ENCODE peak calls at places on chromosomes 16 and 17, in ten cellular contexts. K is sigmoid colon, N is transverse colon, G is stomach, Q is upper lobe of left lung, O is tibial nerve, E is A549, S is SK-N-SH, V is suprapubic skin, P is GM12878. D is an unnamed sample.
A peak's percentile ranks its signal among the peaks of the same experiment; 100 is the strongest.

GRCh38 chr16:578870-579405 is 9.2 kb downstream of the PIGQ start:
- DNase-seq in K (peak; percentile 85), N (peak; percentile 79), G (peak; percentile 85), Q (peak; percentile 93), O (peak; percentile 43), E (peak; percentile 84), S (peak; percentile 77), V (no peak), P (no peak), D (peak; percentile 62)

GRCh38 chr17:65559802-65560627 is 1.4 kb downstream of the AXIN2 start:
- DNase-seq in K (no peak), N (peak; percentile 43), G (peak; percentile 30), Q (peak; percentile 88), O (no peak), E (no peak), S (peak; percentile 94), V (no peak), P (no peak), D (peak; percentile 78)

GRCh38 chr17:65401581-65401980 is 159.9 kb downstream of the AXIN2 start:
- DNase-seq in K (no peak), N (no peak), G (no peak), Q (no peak), O (no peak), E (no peak), S (no peak), V (no peak), P (no peak), D (no peak)

GRCh38 chr16:27245276-27246231 is 23.0 kb downstream of the NSMCE1 start:
- DNase-seq in K (peak; percentile 89), N (no peak), G (no peak), Q (no peak), O (no peak), E (peak; percentile 90), S (no peak), V (no peak), P (no peak), D (peak; percentile 46)

GRCh38 chr17:42872251-42872965 is 21.4 kb downstream of the AOC3 start:
- DNase-seq in K (no peak), N (no peak), G (no peak), Q (peak; percentile 59), O (no peak), E (no peak), S (no peak), V (no peak), P (no peak), D (no peak)

GRCh38 chr16:89322381-89323119 is 105.0 kb downstream of the ZNF778 start:
- DNase-seq in K (peak; percentile 88), N (no peak), G (no peak), Q (peak; percentile 67), O (no peak), E (peak; percentile 60), S (peak; percentile 72), V (peak; percentile 75), P (no peak), D (peak; percentile 61)

GRCh38 chr17:48723555-48724239 is 712 bp downstream of the PRAC2 start:
- DNase-seq in K (peak; percentile 40), N (peak; percentile 32), G (no peak), Q (peak; percentile 72), O (no peak), E (no peak), S (no peak), V (no peak), P (no peak), D (no peak)

GRCh38 chr16:1474471-1474795 is 395 bp downstream of the CLCN7 start:
- DNase-seq in K (no peak), N (no peak), G (no peak), Q (no peak), O (no peak), E (no peak), S (peak; percentile 70), V (no peak), P (no peak), D (no peak)

GRCh38 chr16:10668322-10669045 is 26.2 kb downstream of the TEKT5 start:
- DNase-seq in K (no peak), N (no peak), G (peak; percentile 33), Q (no peak), O (no peak), E (peak; percentile 54), S (peak; percentile 69), V (no peak), P (no peak), D (no peak)

GRCh38 chr17:67139784-67140665 is 95.7 kb downstream of the CACNG1 start:
- DNase-seq in K (no peak), N (no peak), G (no peak), Q (no peak), O (no peak), E (peak; percentile 31), S (no peak), V (no peak), P (no peak), D (no peak)

GRCh38 chr16:85151603-85152413 is 39.5 kb upstream of the CIBAR2 start:
- DNase-seq in K (peak; percentile 98), N (peak; percentile 65), G (peak; percentile 72), Q (no peak), O (peak; percentile 45), E (no peak), S (peak; percentile 93), V (peak; percentile 88), P (no peak), D (peak; percentile 86)

GRCh38 chr17:82880620-82881019 is 40.8 kb upstream of the ZNF750 start:
- DNase-seq in K (peak; percentile 59), N (no peak), G (no peak), Q (no peak), O (no peak), E (no peak), S (no peak), V (no peak), P (no peak), D (no peak)

GRCh38 chr17:82881292-82881823 is 41.5 kb upstream of the ZNF750 start:
- DNase-seq in K (no peak), N (no peak), G (no peak), Q (peak; percentile 81), O (no peak), E (no peak), S (no peak), V (no peak), P (no peak), D (no peak)

GRCh38 chr17:82876602-82877391 is 37.0 kb upstream of the ZNF750 start:
- DNase-seq in K (peak; percentile 96), N (peak; percentile 78), G (peak; percentile 86), Q (no peak), O (peak; percentile 64), E (no peak), S (peak; percentile 88), V (peak; percentile 87), P (no peak), D (peak; percentile 70)

GRCh38 chr17:82878545-82878944 is 38.7 kb upstream of the ZNF750 start:
- DNase-seq in K (peak; percentile 73), N (no peak), G (no peak), Q (no peak), O (peak; percentile 40), E (no peak), S (no peak), V (no peak), P (no peak), D (no peak)

GRCh38 chr17:82879241-82879640 is 39.4 kb upstream of the ZNF750 start:
- DNase-seq in K (no peak), N (no peak), G (no peak), Q (no peak), O (no peak), E (no peak), S (no peak), V (no peak), P (no peak), D (no peak)
- H3K4me1 ChIP-seq in K (peaks cover 37% of the 10 kb centered on the region), N (peaks cover 32% of the 10 kb centered on the region), G (peaks cover 98% of the 10 kb centered on the region), Q (peaks cover 95% of the 10 kb centered on the region), O (peaks cover 16% of the 10 kb centered on the region), E (no peaks in the 10 kb centered on the region), S (no peaks in the 10 kb centered on the region), V (peaks cover 80% of the 10 kb centered on the region), P (peaks cover 12% of the 10 kb centered on the region), D (peaks cover 3% of the 10 kb centered on the region)

GRCh38 chr17:58913971-58914769 is 158.5 kb downstream of the PPM1E start:
- DNase-seq in K (no peak), N (no peak), G (no peak), Q (no peak), O (no peak), E (peak; percentile 34), S (no peak), V (no peak), P (no peak), D (no peak)
- TF ChIP-seq EP300 in K (no peak), N (no peak), G (no peak), Q (no peak), O (peak; percentile 25), E (no peak), S (no peak), V (no peak), P (no peak), D (no peak)

DNA sequence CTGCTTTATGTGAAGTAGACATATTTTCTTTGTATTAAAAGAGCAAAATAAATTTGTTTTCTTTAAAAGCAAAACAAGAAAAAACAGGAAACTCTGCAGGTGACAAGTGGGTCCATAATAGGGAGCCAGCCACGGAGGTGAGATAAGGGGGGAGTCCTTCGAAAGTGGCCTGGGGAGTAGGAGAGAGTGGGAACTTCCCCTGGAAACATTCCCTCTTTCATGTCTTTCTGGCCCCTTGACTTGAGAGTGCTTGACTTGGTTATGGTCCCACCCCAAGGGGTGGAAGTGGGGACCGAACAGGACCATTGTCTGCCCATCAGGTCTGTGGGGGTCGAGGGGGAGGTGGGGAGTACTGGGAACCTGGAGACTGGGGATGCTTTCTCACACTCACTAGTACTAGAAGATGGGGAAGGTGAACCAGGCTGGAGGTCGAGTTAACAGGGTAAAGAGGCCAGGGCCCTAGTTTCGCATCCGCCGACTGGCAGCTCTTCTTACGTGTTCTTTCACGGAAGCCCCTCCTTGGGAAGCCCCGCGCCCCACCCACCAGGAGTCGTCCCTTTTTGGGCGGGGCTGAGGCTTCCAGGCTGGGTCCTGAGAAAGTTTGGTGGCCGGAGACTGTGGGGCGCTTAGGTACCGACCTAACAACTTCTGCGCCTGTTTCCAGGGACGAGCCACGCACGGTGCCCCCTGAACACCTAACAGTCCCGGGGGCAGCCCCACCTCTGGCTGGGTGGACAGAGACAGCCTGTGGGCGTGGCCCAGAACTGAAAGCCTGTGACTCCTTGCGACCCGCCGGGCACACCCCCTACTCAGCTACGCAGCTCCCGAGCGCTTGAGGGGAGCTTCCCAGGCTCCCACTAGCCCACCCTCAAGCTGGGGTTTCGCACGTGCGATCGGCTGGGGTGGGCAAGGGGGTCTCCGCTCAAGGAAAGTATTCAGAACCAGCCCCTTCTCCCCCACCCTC is 790 bp downstream of the TRADD start:
- DNase-seq in K (no peak), N (peak; percentile 82), G (peak; percentile 69), Q (peak; percentile 81), O (no peak), E (peak; percentile 59), S (peak; percentile 61), V (no peak), P (peak; percentile 71), D (peak; percentile 60)
- H3K4me1 ChIP-seq in K (peaks cover 66% of the 10 kb centered on the region), N (peaks cover 61% of the 10 kb centered on the region), G (peaks cover 89% of the 10 kb centered on the region), Q (peaks cover 76% of the 10 kb centered on the region), O (peaks cover 35% of the 10 kb centered on the region), E (peaks cover 21% of the 10 kb centered on the region), S (peaks cover 4% of the 10 kb centered on the region), V (peaks cover 73% of the 10 kb centered on the region), P (peaks cover 43% of the 10 kb centered on the region), D (peaks cover 18% of the 10 kb centered on the region)

GRCh38 chr17:880074-880870 is 98.1 kb downstream of the MRM3 start:
- DNase-seq in K (no peak), N (no peak), G (peak; percentile 31), Q (no peak), O (no peak), E (no peak), S (no peak), V (no peak), P (no peak), D (no peak)
- TF ChIP-seq EP300 in K (no peak), N (no peak), G (no peak), Q (no peak), O (peak; percentile 33), E (no peak), S (no peak), V (no peak), P (no peak), D (peak; percentile 11)

D was measured in ovary.